ENCODE peak calls at places on chromosomes 2 and 18, in eight cellular contexts. M is stimulated activated naive CD8-positive, alpha-beta T cell treated with anti-CD3 and anti-CD28 coated beads, Interleukin-15, amount 100 ng/mL, for 72 hours; I is T47D; N is stimulated activated naive CD4-positive, alpha-beta T cell; E is nucleus accumbens; Y is amniotic stem cell; D is stimulated activated CD4-positive, alpha-beta T cell treated with anti-CD3 and anti-CD28 coated beads, Interleukin-4, amount 100 ng/mL, for 1 hour; A is head of caudate nucleus. R is an unnamed sample.

GRCh38 chr18:80130555-80130954 is 21.5 kb downstream of the ADNP2 start:
- DNase-seq in M (no peak), I (no peak), N (no peak), E (no peak), Y (no peak), D (no peak), A (no peak), R (no peak)

GRCh38 chr2:37566517-37566961 is 104.9 kb downstream of the CDC42EP3 start:
- DNase-seq in M (no peak), I (no peak), N (no peak), E (no peak), Y (peak; percentile 15), D (no peak), A (no peak), R (no peak)

GRCh38 chr18:11963991-11964484 is 17.3 kb upstream of the IMPA2 start:
- DNase-seq in M (no peak), I (no peak), N (no peak), E (no peak), Y (no peak), D (no peak), A (no peak), R (no peak)

GRCh38 chr2:127400897-127401756 is 13.4 kb upstream of the MAP3K2 start:
- DNase-seq in M (no peak), I (no peak), N (no peak), E (no peak), Y (no peak), D (no peak), A (no peak), R (no peak)

GRCh38 chr18:45787346-45787745 is 38.1 kb upstream of the SIGLEC15 start:
- DNase-seq in M (no peak), I (no peak), N (no peak), E (no peak), Y (no peak), D (no peak), A (no peak), R (no peak)

GRCh38 chr2:200585730-200586643 is at the start of gene AOX1:
- DNase-seq in M (peak; percentile 21), I (no peak), N (peak; percentile 7), E (peak; percentile 22), Y (no peak), D (peak; percentile 20), A (peak; percentile 34), R (peak; percentile 7)

GRCh38 chr18:75477913-75478312 is 50.4 kb upstream of the SMIM21 start:
- DNase-seq in M (no peak), I (peak; percentile 18), N (no peak), E (no peak), Y (no peak), D (no peak), A (no peak), R (no peak)

GRCh38 chr2:29766191-29766590 is 155.2 kb downstream of the ALK start:
- DNase-seq in M (no peak), I (no peak), N (no peak), E (no peak), Y (peak; percentile 27), D (no peak), A (no peak), R (no peak)

GRCh38 chr2:95062247-95062646 is 36.7 kb downstream of the MAL start:
- DNase-seq in M (peak; percentile 13), I (no peak), N (no peak), E (no peak), Y (no peak), D (no peak), A (no peak), R (no peak)

GRCh38 chr2:2847131-2847740 is 516.2 kb upstream of the MYT1L start:
- DNase-seq in M (no peak), I (no peak), N (no peak), E (no peak), Y (no peak), D (no peak), A (no peak), R (no peak)

GRCh38 chr2:238106698-238107524 is 6.8 kb downstream of the ESPNL start:
- DNase-seq in M (no peak), I (peak; percentile 52), N (no peak), E (no peak), Y (no peak), D (no peak), A (no peak), R (no peak)